ENCODE peak calls at places on chromosome 6, in five cellular contexts. One of them, this sample, is unnamed.

GRCh38 chr6:118080547-118080946 is 173.5 kb downstream of the SLC35F1 start:
- DNase-seq in transverse colon: no peak
- DNase-seq in upper lobe of right lung: no peak
- DNase-seq in fibroblast of lung: no peak
- DNase-seq in cardiac fibroblast: no peak
- DNase-seq in this sample: peak

GRCh38 chr6:29887330-29887818 is 55.0 kb upstream of the HLA-A start:
- DNase-seq in transverse colon: peak
- DNase-seq in upper lobe of right lung: peak
- DNase-seq in fibroblast of lung: peak
- DNase-seq in cardiac fibroblast: peak
- DNase-seq in this sample: peak

GRCh38 chr6:30841644-30842504 is 42.4 kb upstream of the DDR1 start:
- DNase-seq in transverse colon: no peak
- DNase-seq in upper lobe of right lung: no peak
- DNase-seq in fibroblast of lung: peak
- DNase-seq in cardiac fibroblast: no peak
- DNase-seq in this sample: peak

GRCh38 chr6:158697798-158698197 is 47.9 kb downstream of the SYTL3 start:
- DNase-seq in transverse colon: no peak
- DNase-seq in upper lobe of right lung: no peak
- DNase-seq in fibroblast of lung: no peak
- DNase-seq in cardiac fibroblast: peak
- DNase-seq in this sample: no peak

GRCh38 chr6:148867851-148868250 is 121.0 kb downstream of the UST start:
- DNase-seq in transverse colon: no peak
- DNase-seq in upper lobe of right lung: no peak
- DNase-seq in fibroblast of lung: no peak
- DNase-seq in cardiac fibroblast: peak
- DNase-seq in this sample: no peak

GRCh38 chr6:41228616-41229015 is 467 bp downstream of the TREML4 start:
- DNase-seq in transverse colon: no peak
- DNase-seq in upper lobe of right lung: no peak
- DNase-seq in fibroblast of lung: no peak
- DNase-seq in cardiac fibroblast: peak
- DNase-seq in this sample: peak

GRCh38 chr6:142297996-142298753 is 3.6 kb upstream of the ADGRG6 start:
- DNase-seq in transverse colon: no peak
- DNase-seq in upper lobe of right lung: no peak
- DNase-seq in fibroblast of lung: peak
- DNase-seq in cardiac fibroblast: peak
- DNase-seq in this sample: peak

GRCh38 chr6:111267764-111268333 is 180.5 kb downstream of the SLC16A10 start:
- DNase-seq in transverse colon: no peak
- DNase-seq in upper lobe of right lung: no peak
- DNase-seq in fibroblast of lung: no peak
- DNase-seq in cardiac fibroblast: no peak
- DNase-seq in this sample: no peak

GRCh38 chr6:161169690-161170089 is 104.2 kb downstream of the AGPAT4 start:
- DNase-seq in transverse colon: no peak
- DNase-seq in upper lobe of right lung: no peak
- DNase-seq in fibroblast of lung: peak
- DNase-seq in cardiac fibroblast: peak
- DNase-seq in this sample: peak

GRCh38 chr6:161660666-161661571 is 387.1 kb upstream of the AGPAT4 start:
- DNase-seq in transverse colon: no peak
- DNase-seq in upper lobe of right lung: no peak
- DNase-seq in fibroblast of lung: no peak
- DNase-seq in cardiac fibroblast: no peak
- DNase-seq in this sample: no peak

GRCh38 chr6:48061630-48062029 is 49.4 kb downstream of the PTCHD4 start:
- DNase-seq in transverse colon: no peak
- DNase-seq in upper lobe of right lung: no peak
- DNase-seq in fibroblast of lung: peak
- DNase-seq in cardiac fibroblast: peak
- DNase-seq in this sample: peak

GRCh38 chr6:27472182-27472616 is 706 bp downstream of the ZNF184 start:
- DNase-seq in transverse colon: peak
- DNase-seq in upper lobe of right lung: no peak
- DNase-seq in fibroblast of lung: peak
- DNase-seq in cardiac fibroblast: peak
- DNase-seq in this sample: peak

GRCh38 chr6:18595774-18596528 is 208.8 kb downstream of the RNF144B start:
- DNase-seq in transverse colon: peak
- DNase-seq in upper lobe of right lung: no peak
- DNase-seq in fibroblast of lung: peak
- DNase-seq in cardiac fibroblast: peak
- DNase-seq in this sample: peak

GRCh38 chr6:160027076-160027475 is 58.2 kb downstream of the IGF2R start:
- DNase-seq in transverse colon: no peak
- DNase-seq in upper lobe of right lung: no peak
- DNase-seq in fibroblast of lung: no peak
- DNase-seq in cardiac fibroblast: no peak
- DNase-seq in this sample: no peak

GRCh38 chr6:107235007-107235406 is 119.7 kb upstream of the BEND3 start:
- DNase-seq in transverse colon: no peak
- DNase-seq in upper lobe of right lung: no peak
- DNase-seq in fibroblast of lung: no peak
- DNase-seq in cardiac fibroblast: no peak
- DNase-seq in this sample: no peak

GRCh38 chr6:51855310-51856082 is 231.9 kb downstream of the PKHD1 start:
- DNase-seq in transverse colon: no peak
- DNase-seq in upper lobe of right lung: no peak
- DNase-seq in fibroblast of lung: peak
- DNase-seq in cardiac fibroblast: peak
- DNase-seq in this sample: peak

GRCh38 chr6:140062042-140063041 is 687.9 kb upstream of the CITED2 start:
- DNase-seq in transverse colon: peak
- DNase-seq in upper lobe of right lung: no peak
- DNase-seq in fibroblast of lung: peak
- DNase-seq in cardiac fibroblast: peak
- DNase-seq in this sample: peak

GRCh38 chr6:72376736-72377135 is 245.1 kb upstream of the KCNQ5 start:
- DNase-seq in transverse colon: no peak
- DNase-seq in upper lobe of right lung: no peak
- DNase-seq in fibroblast of lung: no peak
- DNase-seq in cardiac fibroblast: no peak
- DNase-seq in this sample: no peak

GRCh38 chr6:48150701-48151100 is 39.7 kb upstream of the PTCHD4 start:
- DNase-seq in transverse colon: no peak
- DNase-seq in upper lobe of right lung: no peak
- DNase-seq in fibroblast of lung: no peak
- DNase-seq in cardiac fibroblast: no peak
- DNase-seq in this sample: no peak

GRCh38 chr6:138785980-138786379 is 9.9 kb upstream of the ECT2L start:
- DNase-seq in transverse colon: no peak
- DNase-seq in upper lobe of right lung: no peak
- DNase-seq in fibroblast of lung: no peak
- DNase-seq in cardiac fibroblast: no peak
- DNase-seq in this sample: no peak

GRCh38 chr6:151374024-151374423 is 17.3 kb downstream of the ZBTB2 start:
- DNase-seq in transverse colon: no peak
- DNase-seq in upper lobe of right lung: no peak
- DNase-seq in fibroblast of lung: no peak
- DNase-seq in cardiac fibroblast: peak
- DNase-seq in this sample: peak

GRCh38 chr6:90369024-90369519 is 72.4 kb upstream of the BACH2 start:
- DNase-seq in transverse colon: peak
- DNase-seq in upper lobe of right lung: no peak
- DNase-seq in fibroblast of lung: peak
- DNase-seq in cardiac fibroblast: peak
- DNase-seq in this sample: peak

GRCh38 chr6:163420315-163420667 is 5.8 kb downstream of the QKI start:
- DNase-seq in transverse colon: no peak
- DNase-seq in upper lobe of right lung: no peak
- DNase-seq in fibroblast of lung: no peak
- DNase-seq in cardiac fibroblast: no peak
- DNase-seq in this sample: peak

GRCh38 chr6:106591111-106591825 is 38.0 kb downstream of the RTN4IP1 start:
- DNase-seq in transverse colon: no peak
- DNase-seq in upper lobe of right lung: no peak
- DNase-seq in fibroblast of lung: peak
- DNase-seq in cardiac fibroblast: peak
- DNase-seq in this sample: peak

GRCh38 chr6:114007451-114007953 is 36.6 kb upstream of the HDAC2 start:
- DNase-seq in transverse colon: no peak
- DNase-seq in upper lobe of right lung: no peak
- DNase-seq in fibroblast of lung: no peak
- DNase-seq in cardiac fibroblast: no peak
- DNase-seq in this sample: no peak

GRCh38 chr6:152459245-152459644 is 177.9 kb downstream of the SYNE1 start:
- DNase-seq in transverse colon: no peak
- DNase-seq in upper lobe of right lung: no peak
- DNase-seq in fibroblast of lung: no peak
- DNase-seq in cardiac fibroblast: peak
- DNase-seq in this sample: no peak

GRCh38 chr6:141963543-141964295 is 169.0 kb upstream of the GJE1 start:
- DNase-seq in transverse colon: no peak
- DNase-seq in upper lobe of right lung: no peak
- DNase-seq in fibroblast of lung: peak
- DNase-seq in cardiac fibroblast: peak
- DNase-seq in this sample: peak

GRCh38 chr6:93679836-93680235 is 260.5 kb upstream of the EPHA7 start:
- DNase-seq in transverse colon: no peak
- DNase-seq in upper lobe of right lung: no peak
- DNase-seq in fibroblast of lung: no peak
- DNase-seq in cardiac fibroblast: no peak
- DNase-seq in this sample: peak

GRCh38 chr6:139519571-139520031 is 145.2 kb upstream of the CITED2 start:
- DNase-seq in transverse colon: no peak
- DNase-seq in upper lobe of right lung: no peak
- DNase-seq in fibroblast of lung: peak
- DNase-seq in cardiac fibroblast: peak
- DNase-seq in this sample: no peak

GRCh38 chr6:125511809-125512341 is 210.1 kb upstream of the HDDC2 start:
- DNase-seq in transverse colon: no peak
- DNase-seq in upper lobe of right lung: no peak
- DNase-seq in fibroblast of lung: peak
- DNase-seq in cardiac fibroblast: peak
- DNase-seq in this sample: peak

GRCh38 chr6:44556046-44556445 is 168.5 kb downstream of the CDC5L start:
- DNase-seq in transverse colon: no peak
- DNase-seq in upper lobe of right lung: no peak
- DNase-seq in fibroblast of lung: no peak
- DNase-seq in cardiac fibroblast: no peak
- DNase-seq in this sample: no peak

GRCh38 chr6:43436577-43437282 is 9.4 kb downstream of the ABCC10 start:
- DNase-seq in transverse colon: no peak
- DNase-seq in upper lobe of right lung: no peak
- DNase-seq in fibroblast of lung: peak
- DNase-seq in cardiac fibroblast: peak
- DNase-seq in this sample: peak

GRCh38 chr6:34015576-34015975 is 130.3 kb downstream of the GRM4 start:
- DNase-seq in transverse colon: no peak
- DNase-seq in upper lobe of right lung: no peak
- DNase-seq in fibroblast of lung: no peak
- DNase-seq in cardiac fibroblast: no peak
- DNase-seq in this sample: peak

GRCh38 chr6:56852249-56852606 is 102.7 kb upstream of the BEND6 start:
- DNase-seq in transverse colon: no peak
- DNase-seq in upper lobe of right lung: no peak
- DNase-seq in fibroblast of lung: no peak
- DNase-seq in cardiac fibroblast: no peak
- DNase-seq in this sample: no peak
- H3K4me3 ChIP-seq in transverse colon: no peak
- H3K4me3 ChIP-seq in upper lobe of right lung: peak
- H3K4me3 ChIP-seq in fibroblast of lung: no peak
- H3K4me3 ChIP-seq in cardiac fibroblast: peak
- H3K4me3 ChIP-seq in this sample: peak

GRCh38 chr6:166957805-166958076 is 1.4 kb upstream of the RNASET2 start:
- DNase-seq in transverse colon: no peak
- DNase-seq in upper lobe of right lung: no peak
- DNase-seq in fibroblast of lung: no peak
- DNase-seq in cardiac fibroblast: no peak
- DNase-seq in this sample: no peak
- H3K4me3 ChIP-seq in transverse colon: no peak
- H3K4me3 ChIP-seq in upper lobe of right lung: no peak
- H3K4me3 ChIP-seq in fibroblast of lung: no peak
- H3K4me3 ChIP-seq in cardiac fibroblast: no peak
- H3K4me3 ChIP-seq in this sample: no peak

GRCh38 chr6:31861150-31861549 is 1.5 kb downstream of the NEU1 start:
- DNase-seq in transverse colon: no peak
- DNase-seq in upper lobe of right lung: no peak
- DNase-seq in fibroblast of lung: no peak
- DNase-seq in cardiac fibroblast: no peak
- DNase-seq in this sample: no peak
- H3K4me3 ChIP-seq in transverse colon: no peak
- H3K4me3 ChIP-seq in upper lobe of right lung: no peak
- H3K4me3 ChIP-seq in fibroblast of lung: no peak
- H3K4me3 ChIP-seq in cardiac fibroblast: no peak
- H3K4me3 ChIP-seq in this sample: no peak

GRCh38 chr6:10151144-10151915 is 263.5 kb downstream of the TFAP2A start:
- DNase-seq in transverse colon: no peak
- DNase-seq in upper lobe of right lung: no peak
- DNase-seq in fibroblast of lung: no peak
- DNase-seq in cardiac fibroblast: peak
- DNase-seq in this sample: peak

GRCh38 chr6:10144772-10145171 is 270.1 kb downstream of the TFAP2A start:
- DNase-seq in transverse colon: no peak
- DNase-seq in upper lobe of right lung: no peak
- DNase-seq in fibroblast of lung: no peak
- DNase-seq in cardiac fibroblast: no peak
- DNase-seq in this sample: no peak

GRCh38 chr6:10149603-10150002 is 265.3 kb downstream of the TFAP2A start:
- DNase-seq in transverse colon: no peak
- DNase-seq in upper lobe of right lung: no peak
- DNase-seq in fibroblast of lung: no peak
- DNase-seq in cardiac fibroblast: no peak
- DNase-seq in this sample: no peak

GRCh38 chr6:10141756-10142443 is 273.0 kb downstream of the TFAP2A start:
- DNase-seq in transverse colon: no peak
- DNase-seq in upper lobe of right lung: no peak
- DNase-seq in fibroblast of lung: no peak
- DNase-seq in cardiac fibroblast: peak
- DNase-seq in this sample: peak

DNA sequence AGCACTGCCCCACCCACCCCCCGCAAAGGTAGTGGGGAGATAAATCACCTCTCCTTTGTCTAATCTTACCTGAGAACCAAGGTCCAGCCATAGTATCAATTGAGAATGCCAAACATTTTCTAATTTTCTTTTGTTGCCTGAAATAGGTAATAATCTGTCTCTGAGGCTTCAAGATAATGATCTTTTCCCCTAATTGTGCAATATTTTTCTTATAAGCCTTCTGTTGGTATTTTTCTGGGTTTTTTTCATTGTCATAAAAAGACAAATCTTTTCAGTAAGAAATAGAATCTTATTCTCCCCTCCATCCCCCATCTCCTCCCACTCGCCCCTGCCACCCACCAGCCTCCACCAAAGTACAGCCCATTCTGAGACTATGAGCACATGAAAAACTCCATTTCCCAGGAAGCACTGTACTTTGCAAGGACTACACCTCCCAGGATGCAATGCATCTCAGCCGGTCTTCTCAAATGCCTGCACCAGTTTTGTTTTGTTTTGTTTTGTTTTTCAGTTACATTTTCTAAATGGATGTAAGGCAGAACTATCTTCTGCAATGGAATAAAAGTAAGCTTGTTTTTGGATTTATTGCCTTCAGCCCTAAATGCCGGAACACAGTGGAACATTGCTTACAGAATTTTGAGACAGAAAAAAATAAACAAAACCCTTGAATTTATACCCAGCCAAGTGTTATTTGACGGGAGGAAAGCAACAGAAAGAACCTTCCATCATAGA is 268.0 kb downstream of the TFAP2A start:
- DNase-seq in transverse colon: no peak
- DNase-seq in upper lobe of right lung: no peak
- DNase-seq in fibroblast of lung: peak
- DNase-seq in cardiac fibroblast: peak
- DNase-seq in this sample: peak
- H3K4me3 ChIP-seq in transverse colon: no peak
- H3K4me3 ChIP-seq in upper lobe of right lung: peak
- H3K4me3 ChIP-seq in fibroblast of lung: no peak
- H3K4me3 ChIP-seq in cardiac fibroblast: peak
- H3K4me3 ChIP-seq in this sample: no peak